ENCODE peak calls at places on chromosomes 4 and X, in eight cellular contexts. One of them, this sample, is unnamed.

GRCh38 chr4:110055014-110055768 is 142.5 kb downstream of the EGF start:
- DNase-seq in sigmoid colon: no peak
- DNase-seq in A549: no peak
- DNase-seq in GM12891: peak
- DNase-seq in testis: no peak
- DNase-seq in H1: no peak
- DNase-seq in lower leg skin: no peak
- DNase-seq in NB4: no peak
- DNase-seq in this sample: no peak

GRCh38 chr4:108972613-108973283 is 209.9 kb upstream of the ETNPPL start:
- DNase-seq in sigmoid colon: no peak
- DNase-seq in A549: no peak
- DNase-seq in GM12891: no peak
- DNase-seq in testis: no peak
- DNase-seq in H1: no peak
- DNase-seq in lower leg skin: no peak
- DNase-seq in NB4: no peak
- DNase-seq in this sample: no peak

GRCh38 chr4:7160439-7160838 is 31.9 kb upstream of the SORCS2 start:
- DNase-seq in sigmoid colon: peak
- DNase-seq in A549: no peak
- DNase-seq in GM12891: no peak
- DNase-seq in testis: no peak
- DNase-seq in H1: no peak
- DNase-seq in lower leg skin: peak
- DNase-seq in NB4: no peak
- DNase-seq in this sample: peak

GRCh38 chrX:115233497-115234219 is at the start of gene LRCH2:
- DNase-seq in sigmoid colon: peak
- DNase-seq in A549: no peak
- DNase-seq in GM12891: no peak
- DNase-seq in testis: peak
- DNase-seq in H1: no peak
- DNase-seq in lower leg skin: peak
- DNase-seq in NB4: no peak
- DNase-seq in this sample: no peak

GRCh38 chr4:108492816-108493595 is 127.4 kb upstream of the RPL34 start:
- DNase-seq in sigmoid colon: no peak
- DNase-seq in A549: peak
- DNase-seq in GM12891: no peak
- DNase-seq in testis: no peak
- DNase-seq in H1: peak
- DNase-seq in lower leg skin: no peak
- DNase-seq in NB4: peak
- DNase-seq in this sample: no peak

GRCh38 chrX:154059231-154059630 is 38.3 kb downstream of the MECP2 start:
- DNase-seq in sigmoid colon: peak
- DNase-seq in A549: no peak
- DNase-seq in GM12891: no peak
- DNase-seq in testis: no peak
- DNase-seq in H1: no peak
- DNase-seq in lower leg skin: no peak
- DNase-seq in NB4: no peak
- DNase-seq in this sample: no peak

GRCh38 chr4:183398298-183399129 is 45.9 kb upstream of the CDKN2AIP start:
- DNase-seq in sigmoid colon: peak
- DNase-seq in A549: peak
- DNase-seq in GM12891: peak
- DNase-seq in testis: peak
- DNase-seq in H1: peak
- DNase-seq in lower leg skin: peak
- DNase-seq in NB4: peak
- DNase-seq in this sample: peak

GRCh38 chr4:160026720-160027119 is 923.8 kb downstream of the RAPGEF2 start:
- DNase-seq in sigmoid colon: no peak
- DNase-seq in A549: peak
- DNase-seq in GM12891: no peak
- DNase-seq in testis: no peak
- DNase-seq in H1: no peak
- DNase-seq in lower leg skin: no peak
- DNase-seq in NB4: peak
- DNase-seq in this sample: no peak

GRCh38 chrX:72131317-72132294 is at the start of gene RTL5:
- DNase-seq in sigmoid colon: peak
- DNase-seq in A549: peak
- DNase-seq in GM12891: peak
- DNase-seq in testis: peak
- DNase-seq in H1: no peak
- DNase-seq in lower leg skin: peak
- DNase-seq in NB4: peak
- DNase-seq in this sample: peak

GRCh38 chr4:27703771-27704170 is 843.1 kb downstream of the STIM2 start:
- DNase-seq in sigmoid colon: no peak
- DNase-seq in A549: no peak
- DNase-seq in GM12891: no peak
- DNase-seq in testis: no peak
- DNase-seq in H1: no peak
- DNase-seq in lower leg skin: no peak
- DNase-seq in NB4: no peak
- DNase-seq in this sample: no peak

GRCh38 chr4:151227731-151228130 is 49.2 kb upstream of the PRSS48 start:
- DNase-seq in sigmoid colon: peak
- DNase-seq in A549: peak
- DNase-seq in GM12891: no peak
- DNase-seq in testis: peak
- DNase-seq in H1: no peak
- DNase-seq in lower leg skin: no peak
- DNase-seq in NB4: no peak
- DNase-seq in this sample: peak

GRCh38 chr4:128525939-128526630 is 238.5 kb upstream of the PGRMC2 start:
- DNase-seq in sigmoid colon: no peak
- DNase-seq in A549: no peak
- DNase-seq in GM12891: no peak
- DNase-seq in testis: no peak
- DNase-seq in H1: no peak
- DNase-seq in lower leg skin: no peak
- DNase-seq in NB4: peak
- DNase-seq in this sample: no peak

GRCh38 chr4:25925486-25926201 is 11.6 kb downstream of the SMIM20 start:
- DNase-seq in sigmoid colon: no peak
- DNase-seq in A549: peak
- DNase-seq in GM12891: no peak
- DNase-seq in testis: peak
- DNase-seq in H1: no peak
- DNase-seq in lower leg skin: no peak
- DNase-seq in NB4: peak
- DNase-seq in this sample: no peak

GRCh38 chr4:84499065-84499982 is at the start of gene NKX6-1:
- DNase-seq in sigmoid colon: no peak
- DNase-seq in A549: peak
- DNase-seq in GM12891: no peak
- DNase-seq in testis: peak
- DNase-seq in H1: peak
- DNase-seq in lower leg skin: peak
- DNase-seq in NB4: no peak
- DNase-seq in this sample: peak
- TF ChIP-seq POLR2A in sigmoid colon: no peak
- TF ChIP-seq POLR2A in A549: no peak
- TF ChIP-seq POLR2A in GM12891: no peak
- TF ChIP-seq POLR2A in testis: no peak
- TF ChIP-seq POLR2A in H1: no peak
- TF ChIP-seq POLR2A in lower leg skin: no peak
- TF ChIP-seq POLR2A in NB4: no peak
- TF ChIP-seq POLR2A in this sample: no peak

DNA sequence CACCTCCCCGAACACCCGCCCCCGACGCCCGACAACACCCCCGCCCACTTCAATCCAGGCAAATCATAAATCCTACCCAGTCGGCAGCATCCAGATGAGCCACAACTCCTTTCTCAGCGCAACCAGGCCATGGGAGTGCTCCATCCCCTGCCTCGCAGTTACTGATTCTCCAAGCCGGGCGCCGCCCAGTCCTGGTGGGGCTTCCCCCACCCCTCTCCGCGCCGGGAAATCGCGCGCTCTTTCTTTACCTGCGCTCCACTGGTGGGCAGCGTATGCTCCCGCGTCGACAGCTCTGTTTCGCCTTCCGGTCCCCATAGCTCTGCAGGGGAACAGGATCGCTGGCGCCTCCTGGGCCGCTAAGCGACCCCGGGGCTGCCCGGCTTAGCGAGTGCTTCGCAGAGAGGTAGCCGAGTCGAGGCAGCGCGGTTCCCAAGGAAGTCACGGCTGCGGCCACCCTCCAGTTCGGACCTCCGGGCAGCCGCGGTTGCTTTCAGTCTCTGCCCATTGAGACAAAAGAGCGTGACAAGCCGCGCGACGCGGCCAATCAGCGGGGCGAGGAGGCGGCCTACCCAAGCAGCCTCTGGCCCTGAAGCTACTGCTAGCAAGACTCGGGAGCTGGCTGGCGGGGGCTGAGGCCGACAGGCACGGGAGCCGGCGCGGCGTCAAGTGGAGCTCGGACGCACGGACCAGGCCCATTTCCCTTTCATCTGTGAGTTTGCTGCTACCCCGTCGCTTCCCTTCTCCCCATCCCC is 43.7 kb upstream of the TMSB15B start:
- DNase-seq in sigmoid colon: peak
- DNase-seq in A549: peak
- DNase-seq in GM12891: peak
- DNase-seq in testis: peak
- DNase-seq in H1: no peak
- DNase-seq in lower leg skin: peak
- DNase-seq in NB4: peak
- DNase-seq in this sample: peak
- TF ChIP-seq POLR2A in sigmoid colon: no peak
- TF ChIP-seq POLR2A in A549: peak
- TF ChIP-seq POLR2A in GM12891: peak
- TF ChIP-seq POLR2A in testis: no peak
- TF ChIP-seq POLR2A in H1: no peak
- TF ChIP-seq POLR2A in lower leg skin: no peak
- TF ChIP-seq POLR2A in NB4: no peak
- TF ChIP-seq POLR2A in this sample: no peak

GRCh38 chr4:56435001-56435747 is at the start of gene PPAT:
- DNase-seq in sigmoid colon: peak
- DNase-seq in A549: peak
- DNase-seq in GM12891: peak
- DNase-seq in testis: peak
- DNase-seq in H1: peak
- DNase-seq in lower leg skin: peak
- DNase-seq in NB4: peak
- DNase-seq in this sample: peak

GRCh38 chr4:56434599-56435000 is 815 bp downstream of the PPAT start:
- DNase-seq in sigmoid colon: no peak
- DNase-seq in A549: no peak
- DNase-seq in GM12891: no peak
- DNase-seq in testis: peak
- DNase-seq in H1: no peak
- DNase-seq in lower leg skin: no peak
- DNase-seq in NB4: no peak
- DNase-seq in this sample: no peak

GRCh38 chr4:56440983-56441382 is 4.9 kb downstream of the PAICS start:
- DNase-seq in sigmoid colon: no peak
- DNase-seq in A549: no peak
- DNase-seq in GM12891: no peak
- DNase-seq in testis: no peak
- DNase-seq in H1: no peak
- DNase-seq in lower leg skin: no peak
- DNase-seq in NB4: no peak
- DNase-seq in this sample: no peak

GRCh38 chr4:56433280-56433679 is 2.1 kb downstream of the PPAT start:
- DNase-seq in sigmoid colon: no peak
- DNase-seq in A549: no peak
- DNase-seq in GM12891: no peak
- DNase-seq in testis: no peak
- DNase-seq in H1: no peak
- DNase-seq in lower leg skin: no peak
- DNase-seq in NB4: no peak
- DNase-seq in this sample: no peak

DNA sequence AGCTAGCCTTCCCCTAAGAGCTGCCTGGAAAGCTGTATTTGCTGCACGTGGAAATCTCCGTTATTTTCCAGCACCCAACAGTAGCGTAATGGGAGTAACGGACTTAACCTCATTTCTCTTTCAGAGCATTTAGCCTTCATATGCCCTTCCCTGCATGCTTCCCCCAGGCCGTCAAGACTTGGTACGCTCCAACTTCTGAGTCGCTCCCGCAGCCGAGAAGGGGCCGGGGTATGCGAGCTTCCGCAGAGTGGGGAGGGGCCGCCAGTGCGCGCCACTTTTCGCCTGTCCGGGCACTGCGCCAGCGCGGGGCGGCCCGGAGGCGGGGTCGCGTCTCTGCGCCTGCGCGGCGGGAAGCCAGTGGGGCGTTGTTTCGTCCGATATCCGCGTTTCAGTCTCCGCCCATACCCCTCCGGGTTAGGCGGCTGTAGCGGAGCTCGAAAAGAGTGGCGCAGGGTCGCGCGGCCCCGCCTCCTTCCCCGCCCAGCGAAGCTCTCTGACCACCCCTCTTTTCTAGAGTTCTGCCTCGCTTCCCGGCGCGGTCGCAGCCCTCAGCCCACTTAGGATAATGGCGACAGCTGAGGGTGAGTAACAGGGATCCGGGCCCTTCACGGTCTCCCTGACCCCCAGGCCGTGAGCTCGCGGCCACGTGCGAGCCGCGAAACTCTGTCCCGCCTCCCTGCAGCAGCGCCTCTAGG is at the start of gene PAICS:
- DNase-seq in sigmoid colon: peak
- DNase-seq in A549: peak
- DNase-seq in GM12891: peak
- DNase-seq in testis: peak
- DNase-seq in H1: peak
- DNase-seq in lower leg skin: peak
- DNase-seq in NB4: peak
- DNase-seq in this sample: peak
- TF ChIP-seq POLR2A in sigmoid colon: peak
- TF ChIP-seq POLR2A in A549: peak
- TF ChIP-seq POLR2A in GM12891: peak
- TF ChIP-seq POLR2A in testis: no peak
- TF ChIP-seq POLR2A in H1: peak
- TF ChIP-seq POLR2A in lower leg skin: no peak
- TF ChIP-seq POLR2A in NB4: peak
- TF ChIP-seq POLR2A in this sample: peak

DNA sequence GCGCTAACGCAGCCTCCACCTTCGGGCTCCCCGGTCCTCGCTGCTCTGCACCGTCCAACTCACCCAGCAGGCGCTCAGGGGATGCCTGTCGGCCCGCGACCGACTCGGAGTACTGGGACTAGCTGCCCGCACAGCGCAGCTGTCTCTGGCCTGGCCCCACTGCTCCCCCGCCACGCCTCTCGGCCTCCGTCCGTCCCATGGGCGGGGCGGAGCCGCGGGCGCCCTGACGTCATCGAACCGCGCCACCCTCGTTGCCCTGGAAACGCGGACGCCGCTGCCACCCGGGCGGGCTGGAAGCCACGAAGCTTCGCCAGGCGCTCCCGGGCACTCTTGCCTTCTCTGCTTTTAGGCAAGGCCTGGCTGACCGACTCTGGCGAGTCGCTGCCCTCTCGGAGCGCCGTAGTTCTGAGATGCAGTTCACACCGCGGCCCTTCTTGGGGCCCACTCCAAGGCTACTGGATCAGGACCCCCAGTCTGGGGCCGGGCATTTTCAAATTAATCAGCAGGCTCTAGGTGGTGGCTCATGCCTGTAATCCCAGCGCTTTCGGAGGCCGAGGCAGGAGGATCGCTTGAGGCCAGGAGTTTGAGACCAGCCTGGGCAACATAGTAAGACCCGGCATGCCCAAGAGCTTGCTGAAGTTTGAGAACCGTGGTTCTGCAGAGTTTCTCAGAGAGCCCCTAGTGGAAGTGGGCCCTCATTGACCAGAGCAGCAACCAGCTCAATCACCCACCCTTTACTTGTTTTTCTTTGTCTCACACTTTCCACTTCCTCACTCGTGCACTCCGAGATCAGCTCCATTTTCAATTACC is 12.0 kb downstream of the ACOX3 start:
- DNase-seq in sigmoid colon: peak
- DNase-seq in A549: peak
- DNase-seq in GM12891: peak
- DNase-seq in testis: peak
- DNase-seq in H1: peak
- DNase-seq in lower leg skin: peak
- DNase-seq in NB4: peak
- DNase-seq in this sample: peak
- TF ChIP-seq POLR2A in sigmoid colon: peak
- TF ChIP-seq POLR2A in A549: peak
- TF ChIP-seq POLR2A in GM12891: peak
- TF ChIP-seq POLR2A in testis: no peak
- TF ChIP-seq POLR2A in H1: peak
- TF ChIP-seq POLR2A in lower leg skin: no peak
- TF ChIP-seq POLR2A in NB4: peak
- TF ChIP-seq POLR2A in this sample: peak